ENCODE peak calls at places on chromosome X, in four cellular contexts. B is RCC 7860, A is substantia nigra, X is dorsolateral prefrontal cortex. W is an unnamed sample.

GRCh38 chrX:148905376-148905775 is 405.0 kb downstream of the AFF2 start:
- DNase-seq in A (no peak), X (no peak), B (no peak), W (no peak)

GRCh38 chrX:153463031-153463430 is 7.3 kb downstream of the HAUS7 start:
- DNase-seq in B (no peak), X (no peak), A (no peak), W (no peak)

GRCh38 chrX:43976216-43976615 is 3.0 kb upstream of the NDP start:
- DNase-seq in B (no peak), A (no peak), X (no peak), W (no peak)

GRCh38 chrX:2828404-2829065 is at the start of gene GYG2:
- DNase-seq in B (no peak), X (no peak), A (no peak), W (no peak)

GRCh38 chrX:148498067-148498466 is 2.4 kb upstream of the AFF2 start:
- DNase-seq in X (no peak), B (no peak), A (no peak), W (no peak)

GRCh38 chrX:118208476-118208875 is 91.9 kb upstream of the KLHL13 start:
- DNase-seq in X (no peak), A (no peak), B (no peak), W (no peak)

GRCh38 chrX:115560978-115561604 is at the start of gene PLS3:
- DNase-seq in X (peak), B (peak), A (peak), W (peak)

GRCh38 chrX:126770179-126770578 is 49.4 kb upstream of the PRR32 start:
- DNase-seq in X (no peak), A (no peak), B (peak), W (no peak)

GRCh38 chrX:19535481-19535880 is 20.2 kb upstream of the MAP3K15 start:
- DNase-seq in X (no peak), B (no peak), A (no peak), W (no peak)

GRCh38 chrX:154890990-154891639 is 5.0 kb downstream of the F8A1 start:
- DNase-seq in A (no peak), B (no peak), X (no peak), W (no peak)

GRCh38 chrX:45824471-45824870 is 623.8 kb upstream of the DIPK2B start:
- DNase-seq in A (no peak), B (peak), X (no peak), W (no peak)

GRCh38 chrX:38929966-38930421 is 128.7 kb downstream of the MID1IP1 start:
- DNase-seq in A (no peak), B (peak), X (no peak), W (no peak)

GRCh38 chrX:30887721-30888120 is 1.3 kb downstream of the TAB3 start:
- DNase-seq in B (no peak), X (no peak), A (no peak), W (no peak)

GRCh38 chrX:115697806-115698205 is 136.8 kb downstream of the PLS3 start:
- DNase-seq in X (no peak), A (no peak), B (no peak), W (no peak)

GRCh38 chrX:150693782-150694574 is 782 bp downstream of the MTMR1 start:
- DNase-seq in A (peak), X (peak), B (peak), W (no peak)

GRCh38 chrX:118182050-118182449 is 65.4 kb upstream of the KLHL13 start:
- DNase-seq in X (no peak), B (no peak), A (no peak), W (no peak)

GRCh38 chrX:2370436-2370835 is 130.3 kb downstream of the DHRSX start:
- DNase-seq in B (peak), A (no peak), X (no peak), W (no peak)

GRCh38 chrX:111506826-111507225 is 4.6 kb upstream of the SERTM2 start:
- DNase-seq in B (no peak), X (no peak), A (no peak), W (no peak)

GRCh38 chrX:15334561-15334960 is 762 bp downstream of the PIGA start:
- DNase-seq in A (no peak), X (no peak), B (peak), W (no peak)

GRCh38 chrX:150868625-150869024 is 29.8 kb downstream of the CD99L2 start:
- DNase-seq in A (no peak), X (no peak), B (no peak), W (no peak)

GRCh38 chrX:68209008-68209407 is 224.3 kb downstream of the OPHN1 start:
- DNase-seq in X (no peak), A (no peak), B (no peak), W (no peak)

GRCh38 chrX:72057331-72057730 is 74.4 kb downstream of the RTL5 start:
- DNase-seq in A (no peak), X (no peak), B (no peak), W (no peak)

GRCh38 chrX:63664741-63665140 is 120.3 kb downstream of the ARHGEF9 start:
- DNase-seq in A (no peak), X (no peak), B (no peak), W (no peak)

GRCh38 chrX:30654989-30655607 is 1.9 kb downstream of the GK start:
- DNase-seq in A (no peak), X (no peak), B (no peak), W (no peak)

GRCh38 chrX:40094900-40095587 is 2.7 kb downstream of the BCOR start:
- DNase-seq in B (no peak), A (peak), X (no peak), W (no peak)

GRCh38 chrX:150767045-150767395 is 73.8 kb downstream of the MTMR1 start:
- DNase-seq in B (no peak), A (no peak), X (no peak), W (no peak)

GRCh38 chrX:152632445-152633097 is 5.1 kb upstream of the GABRQ start:
- DNase-seq in X (peak), B (peak), A (peak), W (peak)

GRCh38 chrX:13716905-13717304 is 17.5 kb downstream of the TRAPPC2 start:
- DNase-seq in X (no peak), B (no peak), A (no peak), W (no peak)

GRCh38 chrX:107288676-107289075 is 82.3 kb downstream of the DNAAF6 start:
- DNase-seq in X (no peak), B (peak), A (no peak), W (no peak)

GRCh38 chrX:48831136-48831908 is 4.1 kb downstream of the PCSK1N start:
- DNase-seq in A (no peak), B (no peak), X (no peak), W (no peak)

GRCh38 chrX:68831405-68832100 is 2.7 kb downstream of the EFNB1 start:
- DNase-seq in B (no peak), A (no peak), X (peak), W (no peak)

GRCh38 chrX:7215842-7216241 is 67.9 kb upstream of the PUDP start:
- DNase-seq in B (no peak), A (no peak), X (no peak), W (no peak)

GRCh38 chrX:31255310-31256033 is 183.6 kb upstream of the FTHL17 start:
- DNase-seq in X (no peak), A (no peak), B (no peak), W (no peak)

W was measured in amygdala.